ENCODE peak calls at places on chromosomes 16 and 17, in four cellular contexts. One of them, this sample, is unnamed.

GRCh38 chr17:16652847-16653366 is 743 bp downstream of the ZNF624 start:
- DNase-seq in stimulated activated CD4-positive, alpha-beta T cell treated with anti-CD3 and anti-CD28 coated beads, TNF-alpha, amount 100 ng/mL, for 24 hours: no peak
- DNase-seq in substantia nigra: no peak
- DNase-seq in ACHN: no peak
- DNase-seq in this sample: no peak

GRCh38 chr17:70405492-70406220 is 236.3 kb downstream of the KCNJ2 start:
- DNase-seq in stimulated activated CD4-positive, alpha-beta T cell treated with anti-CD3 and anti-CD28 coated beads, TNF-alpha, amount 100 ng/mL, for 24 hours: no peak
- DNase-seq in ACHN: peak
- DNase-seq in substantia nigra: no peak
- DNase-seq in this sample: peak

GRCh38 chr16:22324787-22325597 is 27.8 kb downstream of the POLR3E start:
- DNase-seq in stimulated activated CD4-positive, alpha-beta T cell treated with anti-CD3 and anti-CD28 coated beads, TNF-alpha, amount 100 ng/mL, for 24 hours: no peak
- DNase-seq in substantia nigra: no peak
- DNase-seq in ACHN: no peak
- DNase-seq in this sample: no peak

GRCh38 chr17:75077490-75078096 is 10.2 kb upstream of the SLC16A5 start:
- DNase-seq in ACHN: no peak
- DNase-seq in substantia nigra: no peak
- DNase-seq in stimulated activated CD4-positive, alpha-beta T cell treated with anti-CD3 and anti-CD28 coated beads, TNF-alpha, amount 100 ng/mL, for 24 hours: no peak
- DNase-seq in this sample: no peak

GRCh38 chr17:7124923-7125322 is 10.3 kb upstream of the ASGR2 start:
- DNase-seq in ACHN: no peak
- DNase-seq in stimulated activated CD4-positive, alpha-beta T cell treated with anti-CD3 and anti-CD28 coated beads, TNF-alpha, amount 100 ng/mL, for 24 hours: no peak
- DNase-seq in substantia nigra: no peak
- DNase-seq in this sample: peak

GRCh38 chr16:50464325-50465290 is 83.6 kb upstream of the NKD1 start:
- DNase-seq in stimulated activated CD4-positive, alpha-beta T cell treated with anti-CD3 and anti-CD28 coated beads, TNF-alpha, amount 100 ng/mL, for 24 hours: no peak
- DNase-seq in substantia nigra: no peak
- DNase-seq in ACHN: no peak
- DNase-seq in this sample: no peak

GRCh38 chr17:14010999-14011692 is 58.2 kb upstream of the COX10 start:
- DNase-seq in stimulated activated CD4-positive, alpha-beta T cell treated with anti-CD3 and anti-CD28 coated beads, TNF-alpha, amount 100 ng/mL, for 24 hours: no peak
- DNase-seq in ACHN: no peak
- DNase-seq in substantia nigra: no peak
- DNase-seq in this sample: no peak

GRCh38 chr17:75774988-75775668 is 9.5 kb upstream of the UNK start:
- DNase-seq in ACHN: peak
- DNase-seq in substantia nigra: no peak
- DNase-seq in stimulated activated CD4-positive, alpha-beta T cell treated with anti-CD3 and anti-CD28 coated beads, TNF-alpha, amount 100 ng/mL, for 24 hours: no peak
- DNase-seq in this sample: no peak

GRCh38 chr16:49592507-49593422 is 219.2 kb downstream of the C16orf78 start:
- DNase-seq in stimulated activated CD4-positive, alpha-beta T cell treated with anti-CD3 and anti-CD28 coated beads, TNF-alpha, amount 100 ng/mL, for 24 hours: no peak
- DNase-seq in substantia nigra: no peak
- DNase-seq in ACHN: peak
- DNase-seq in this sample: peak

GRCh38 chr17:31052187-31052889 is 42.4 kb upstream of the NF1 start:
- DNase-seq in stimulated activated CD4-positive, alpha-beta T cell treated with anti-CD3 and anti-CD28 coated beads, TNF-alpha, amount 100 ng/mL, for 24 hours: no peak
- DNase-seq in ACHN: no peak
- DNase-seq in substantia nigra: no peak
- DNase-seq in this sample: peak

GRCh38 chr17:77720946-77721822 is 237.3 kb upstream of the TNRC6C start:
- DNase-seq in ACHN: no peak
- DNase-seq in stimulated activated CD4-positive, alpha-beta T cell treated with anti-CD3 and anti-CD28 coated beads, TNF-alpha, amount 100 ng/mL, for 24 hours: no peak
- DNase-seq in substantia nigra: no peak
- DNase-seq in this sample: no peak

GRCh38 chr16:61792194-61792904 is 243.9 kb downstream of the CDH8 start:
- DNase-seq in ACHN: peak
- DNase-seq in stimulated activated CD4-positive, alpha-beta T cell treated with anti-CD3 and anti-CD28 coated beads, TNF-alpha, amount 100 ng/mL, for 24 hours: no peak
- DNase-seq in substantia nigra: no peak
- DNase-seq in this sample: no peak

GRCh38 chr16:81650982-81651562 is 128.0 kb upstream of the PLCG2 start:
- DNase-seq in ACHN: no peak
- DNase-seq in substantia nigra: no peak
- DNase-seq in stimulated activated CD4-positive, alpha-beta T cell treated with anti-CD3 and anti-CD28 coated beads, TNF-alpha, amount 100 ng/mL, for 24 hours: no peak
- DNase-seq in this sample: no peak

GRCh38 chr17:74746922-74747321 is 1.5 kb upstream of the NHERF1 start:
- DNase-seq in ACHN: no peak
- DNase-seq in substantia nigra: no peak
- DNase-seq in stimulated activated CD4-positive, alpha-beta T cell treated with anti-CD3 and anti-CD28 coated beads, TNF-alpha, amount 100 ng/mL, for 24 hours: no peak
- DNase-seq in this sample: no peak

GRCh38 chr16:11160676-11161115 is 95.3 kb downstream of the SOCS1 start:
- DNase-seq in substantia nigra: no peak
- DNase-seq in stimulated activated CD4-positive, alpha-beta T cell treated with anti-CD3 and anti-CD28 coated beads, TNF-alpha, amount 100 ng/mL, for 24 hours: no peak
- DNase-seq in ACHN: no peak
- DNase-seq in this sample: no peak

GRCh38 chr17:39774043-39774442 is 36.3 kb downstream of the GRB7 start:
- DNase-seq in ACHN: no peak
- DNase-seq in substantia nigra: no peak
- DNase-seq in stimulated activated CD4-positive, alpha-beta T cell treated with anti-CD3 and anti-CD28 coated beads, TNF-alpha, amount 100 ng/mL, for 24 hours: no peak
- DNase-seq in this sample: no peak

GRCh38 chr16:27751676-27752075 is 201.7 kb downstream of the KATNIP start:
- DNase-seq in stimulated activated CD4-positive, alpha-beta T cell treated with anti-CD3 and anti-CD28 coated beads, TNF-alpha, amount 100 ng/mL, for 24 hours: no peak
- DNase-seq in substantia nigra: no peak
- DNase-seq in ACHN: no peak
- DNase-seq in this sample: no peak

GRCh38 chr16:55478827-55479559 is at the start of gene MMP2:
- DNase-seq in stimulated activated CD4-positive, alpha-beta T cell treated with anti-CD3 and anti-CD28 coated beads, TNF-alpha, amount 100 ng/mL, for 24 hours: no peak
- DNase-seq in substantia nigra: no peak
- DNase-seq in ACHN: no peak
- DNase-seq in this sample: no peak

GRCh38 chr16:4924593-4925378 is 12.2 kb downstream of the PPL start:
- DNase-seq in ACHN: no peak
- DNase-seq in stimulated activated CD4-positive, alpha-beta T cell treated with anti-CD3 and anti-CD28 coated beads, TNF-alpha, amount 100 ng/mL, for 24 hours: no peak
- DNase-seq in substantia nigra: no peak
- DNase-seq in this sample: no peak